ENCODE peak calls at places on chromosomes 12 and 14, in seven cellular contexts. One of them, this sample, is unnamed.

GRCh38 chr12:69428351-69429048 is 41.7 kb upstream of the FRS2 start:
- DNase-seq in IMR-90: peak; percentile 3
- DNase-seq in mesenchymal stem cell: no peak
- DNase-seq in H9: no peak
- DNase-seq in neuronal stem cell: no peak
- DNase-seq in trophoblast cell: peak; percentile 97
- DNase-seq in H1: no peak
- DNase-seq in this sample: no peak

GRCh38 chr12:107330901-107331431 is 237.6 kb upstream of the CRY1 start:
- DNase-seq in IMR-90: no peak
- DNase-seq in H9: no peak
- DNase-seq in trophoblast cell: no peak
- DNase-seq in mesenchymal stem cell: no peak
- DNase-seq in H1: no peak
- DNase-seq in neuronal stem cell: no peak
- DNase-seq in this sample: peak; percentile 20

GRCh38 chr12:105084251-105085250 is at the start of gene ALDH1L2:
- DNase-seq in mesenchymal stem cell: peak; percentile 82
- DNase-seq in IMR-90: peak; percentile 87
- DNase-seq in H1: peak; percentile 73
- DNase-seq in neuronal stem cell: peak; percentile 68
- DNase-seq in H9: peak; percentile 98
- DNase-seq in trophoblast cell: peak; percentile 84
- DNase-seq in this sample: peak; percentile 94

GRCh38 chr12:30694971-30695326 is 720 bp downstream of the IPO8 start:
- DNase-seq in IMR-90: peak; percentile 35
- DNase-seq in trophoblast cell: peak; percentile 51
- DNase-seq in mesenchymal stem cell: peak; percentile 58
- DNase-seq in H9: peak; percentile 67
- DNase-seq in H1: no peak
- DNase-seq in neuronal stem cell: peak; percentile 8
- DNase-seq in this sample: peak; percentile 67

GRCh38 chr12:124286414-124286813 is 8.5 kb upstream of the RFLNA start:
- DNase-seq in IMR-90: no peak
- DNase-seq in neuronal stem cell: no peak
- DNase-seq in trophoblast cell: no peak
- DNase-seq in H9: no peak
- DNase-seq in H1: no peak
- DNase-seq in mesenchymal stem cell: no peak
- DNase-seq in this sample: no peak

GRCh38 chr12:69440016-69440415 is 30.2 kb upstream of the FRS2 start:
- DNase-seq in H1: no peak
- DNase-seq in mesenchymal stem cell: no peak
- DNase-seq in IMR-90: no peak
- DNase-seq in trophoblast cell: peak; percentile 66
- DNase-seq in H9: no peak
- DNase-seq in neuronal stem cell: no peak
- DNase-seq in this sample: no peak

GRCh38 chr12:117069926-117070900 is 29.0 kb downstream of the TESC start:
- DNase-seq in H9: peak; percentile 58
- DNase-seq in neuronal stem cell: no peak
- DNase-seq in H1: no peak
- DNase-seq in trophoblast cell: no peak
- DNase-seq in IMR-90: no peak
- DNase-seq in mesenchymal stem cell: no peak
- DNase-seq in this sample: peak; percentile 44

GRCh38 chr12:95942106-95942531 is 295 bp downstream of the CCDC38 start:
- DNase-seq in H9: no peak
- DNase-seq in H1: no peak
- DNase-seq in IMR-90: no peak
- DNase-seq in trophoblast cell: no peak
- DNase-seq in mesenchymal stem cell: no peak
- DNase-seq in neuronal stem cell: peak; percentile 47
- DNase-seq in this sample: peak; percentile 67

GRCh38 chr14:23110579-23111375 is 6.0 kb upstream of the CIROP start:
- DNase-seq in mesenchymal stem cell: no peak
- DNase-seq in neuronal stem cell: no peak
- DNase-seq in H1: no peak
- DNase-seq in trophoblast cell: no peak
- DNase-seq in IMR-90: no peak
- DNase-seq in H9: no peak
- DNase-seq in this sample: no peak

GRCh38 chr12:93573552-93574223 is 1.2 kb downstream of the SOCS2 start:
- DNase-seq in H9: no peak
- DNase-seq in IMR-90: peak; percentile 69
- DNase-seq in H1: no peak
- DNase-seq in trophoblast cell: peak; percentile 10
- DNase-seq in neuronal stem cell: peak; percentile 18
- DNase-seq in mesenchymal stem cell: peak; percentile 50
- DNase-seq in this sample: peak; percentile 40

GRCh38 chr12:33226671-33227070 is 212.9 kb downstream of the SYT10 start:
- DNase-seq in trophoblast cell: no peak
- DNase-seq in H1: no peak
- DNase-seq in neuronal stem cell: no peak
- DNase-seq in IMR-90: no peak
- DNase-seq in H9: no peak
- DNase-seq in mesenchymal stem cell: no peak
- DNase-seq in this sample: no peak

GRCh38 chr14:36067428-36068187 is 108.9 kb downstream of the PTCSC3 start:
- DNase-seq in IMR-90: no peak
- DNase-seq in H1: no peak
- DNase-seq in trophoblast cell: no peak
- DNase-seq in mesenchymal stem cell: no peak
- DNase-seq in H9: no peak
- DNase-seq in neuronal stem cell: no peak
- DNase-seq in this sample: no peak

GRCh38 chr14:24080142-24080530 is 8.8 kb downstream of the CPNE6 start:
- DNase-seq in H1: no peak
- DNase-seq in mesenchymal stem cell: no peak
- DNase-seq in IMR-90: no peak
- DNase-seq in H9: no peak
- DNase-seq in neuronal stem cell: no peak
- DNase-seq in trophoblast cell: no peak
- DNase-seq in this sample: no peak

GRCh38 chr12:104218935-104219334 is 3.4 kb downstream of the TXNRD1 start:
- DNase-seq in H1: no peak
- DNase-seq in IMR-90: peak; percentile 74
- DNase-seq in H9: no peak
- DNase-seq in trophoblast cell: peak; percentile 36
- DNase-seq in neuronal stem cell: no peak
- DNase-seq in mesenchymal stem cell: peak; percentile 64
- DNase-seq in this sample: no peak

GRCh38 chr12:6934110-6934509 is 6.4 kb downstream of the ATN1 start:
- DNase-seq in H9: no peak
- DNase-seq in IMR-90: peak; percentile 54
- DNase-seq in mesenchymal stem cell: no peak
- DNase-seq in neuronal stem cell: no peak
- DNase-seq in H1: no peak
- DNase-seq in trophoblast cell: no peak
- DNase-seq in this sample: no peak

GRCh38 chr14:95935228-95935822 is 58.7 kb downstream of the TUNAR start:
- DNase-seq in IMR-90: peak; percentile 41
- DNase-seq in H1: no peak
- DNase-seq in neuronal stem cell: peak; percentile 77
- DNase-seq in H9: peak; percentile 45
- DNase-seq in trophoblast cell: peak; percentile 65
- DNase-seq in mesenchymal stem cell: peak; percentile 4
- DNase-seq in this sample: peak; percentile 61

GRCh38 chr12:55737581-55738112 is 5.3 kb upstream of the GDF11 start:
- DNase-seq in mesenchymal stem cell: peak; percentile 44
- DNase-seq in IMR-90: no peak
- DNase-seq in H9: no peak
- DNase-seq in trophoblast cell: no peak
- DNase-seq in H1: no peak
- DNase-seq in neuronal stem cell: no peak
- DNase-seq in this sample: peak; percentile 58

GRCh38 chr12:120215766-120216735 is 15.1 kb upstream of the RPLP0 start:
- DNase-seq in neuronal stem cell: no peak
- DNase-seq in trophoblast cell: no peak
- DNase-seq in mesenchymal stem cell: no peak
- DNase-seq in H1: no peak
- DNase-seq in IMR-90: no peak
- DNase-seq in H9: no peak
- DNase-seq in this sample: no peak
- H2BK5ac ChIP-seq in neuronal stem cell: no peak overlapping the region
- H2BK5ac ChIP-seq in trophoblast cell: no peak overlapping the region
- H2BK5ac ChIP-seq in mesenchymal stem cell: no peak overlapping the region
- H2BK5ac ChIP-seq in H1: no peak overlapping the region
- H2BK5ac ChIP-seq in IMR-90: no peak overlapping the region
- H2BK5ac ChIP-seq in H9: no peak overlapping the region
- H2BK5ac ChIP-seq in this sample: no peak overlapping the region

GRCh38 chr12:50087995-50088394 is 2.9 kb downstream of the SMARCD1 start:
- DNase-seq in H1: no peak
- DNase-seq in trophoblast cell: no peak
- DNase-seq in H9: no peak
- DNase-seq in mesenchymal stem cell: peak; percentile 54
- DNase-seq in neuronal stem cell: no peak
- DNase-seq in IMR-90: peak; percentile 85
- DNase-seq in this sample: no peak

GRCh38 chr12:50088577-50089335 is 3.6 kb downstream of the SMARCD1 start:
- DNase-seq in H1: no peak
- DNase-seq in trophoblast cell: peak; percentile 89
- DNase-seq in neuronal stem cell: no peak
- DNase-seq in IMR-90: peak; percentile 46
- DNase-seq in mesenchymal stem cell: peak; percentile 68
- DNase-seq in H9: no peak
- DNase-seq in this sample: peak; percentile 67

GRCh38 chr12:50090391-50090790 is 5.2 kb downstream of the SMARCD1 start:
- DNase-seq in trophoblast cell: no peak
- DNase-seq in H1: no peak
- DNase-seq in neuronal stem cell: no peak
- DNase-seq in mesenchymal stem cell: no peak
- DNase-seq in IMR-90: no peak
- DNase-seq in H9: no peak
- DNase-seq in this sample: no peak

GRCh38 chr12:50087159-50087558 is 2.0 kb downstream of the SMARCD1 start:
- DNase-seq in H9: no peak
- DNase-seq in H1: no peak
- DNase-seq in trophoblast cell: no peak
- DNase-seq in neuronal stem cell: no peak
- DNase-seq in IMR-90: no peak
- DNase-seq in mesenchymal stem cell: no peak
- DNase-seq in this sample: no peak

GRCh38 chr12:50089730-50090129 is 4.6 kb downstream of the SMARCD1 start:
- DNase-seq in H1: no peak
- DNase-seq in neuronal stem cell: no peak
- DNase-seq in trophoblast cell: no peak
- DNase-seq in H9: no peak
- DNase-seq in IMR-90: no peak
- DNase-seq in mesenchymal stem cell: no peak
- DNase-seq in this sample: no peak
- H3K9ac ChIP-seq in H1: no peak overlapping the region
- H3K9ac ChIP-seq in neuronal stem cell: no peak overlapping the region
- H3K9ac ChIP-seq in trophoblast cell: no peak overlapping the region
- H3K9ac ChIP-seq in H9: no peak overlapping the region
- H3K9ac ChIP-seq in IMR-90: no peak overlapping the region
- H3K9ac ChIP-seq in mesenchymal stem cell: peak overlapping the region; percentile 75
- H3K9ac ChIP-seq in this sample: no peak overlapping the region

GRCh38 chr12:20017772-20018171 is 350.6 kb upstream of the PDE3A start:
- DNase-seq in mesenchymal stem cell: no peak
- DNase-seq in H9: no peak
- DNase-seq in H1: no peak
- DNase-seq in IMR-90: no peak
- DNase-seq in neuronal stem cell: no peak
- DNase-seq in trophoblast cell: no peak
- DNase-seq in this sample: no peak

GRCh38 chr12:20024194-20024593 is 344.1 kb upstream of the PDE3A start:
- DNase-seq in H9: no peak
- DNase-seq in neuronal stem cell: no peak
- DNase-seq in mesenchymal stem cell: peak; percentile 49
- DNase-seq in H1: no peak
- DNase-seq in trophoblast cell: no peak
- DNase-seq in IMR-90: no peak
- DNase-seq in this sample: no peak

DNA sequence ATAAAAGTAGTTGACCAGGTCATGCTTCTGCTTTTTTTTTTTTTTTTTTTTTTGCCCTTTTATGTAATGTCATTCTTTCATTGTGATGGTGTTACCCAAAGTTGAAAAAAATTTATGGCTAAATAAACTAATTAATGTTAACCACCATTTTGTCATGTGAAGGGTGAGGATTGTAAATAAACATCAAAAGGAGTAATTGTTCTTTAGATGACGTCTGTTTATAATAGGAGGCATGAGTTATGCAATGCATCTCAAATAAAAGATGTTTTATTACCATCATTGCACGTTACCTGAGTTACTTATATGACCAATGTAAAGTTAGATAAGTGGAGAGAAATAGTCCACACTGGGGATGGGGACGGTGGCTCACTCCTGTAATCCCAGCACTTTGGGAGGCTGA is 349.9 kb upstream of the PDE3A start:
- DNase-seq in H1: no peak
- DNase-seq in H9: no peak
- DNase-seq in trophoblast cell: no peak
- DNase-seq in IMR-90: no peak
- DNase-seq in neuronal stem cell: no peak
- DNase-seq in mesenchymal stem cell: no peak
- DNase-seq in this sample: no peak
- H2BK5ac ChIP-seq in H1: no peak overlapping the region
- H2BK5ac ChIP-seq in H9: no peak overlapping the region
- H2BK5ac ChIP-seq in trophoblast cell: no peak overlapping the region
- H2BK5ac ChIP-seq in IMR-90: no peak overlapping the region
- H2BK5ac ChIP-seq in neuronal stem cell: no peak overlapping the region
- H2BK5ac ChIP-seq in mesenchymal stem cell: no peak overlapping the region
- H2BK5ac ChIP-seq in this sample: no peak overlapping the region

GRCh38 chr14:105315941-105316562 is 1.5 kb downstream of the PACS2 start:
- DNase-seq in mesenchymal stem cell: peak; percentile 29
- DNase-seq in neuronal stem cell: no peak
- DNase-seq in H9: peak; percentile 23
- DNase-seq in H1: no peak
- DNase-seq in IMR-90: no peak
- DNase-seq in trophoblast cell: peak; percentile 70
- DNase-seq in this sample: no peak
- H3K9ac ChIP-seq in mesenchymal stem cell: peak overlapping the region; percentile 80
- H3K9ac ChIP-seq in neuronal stem cell: no peak overlapping the region
- H3K9ac ChIP-seq in H9: no peak overlapping the region
- H3K9ac ChIP-seq in H1: no peak overlapping the region
- H3K9ac ChIP-seq in IMR-90: no peak overlapping the region
- H3K9ac ChIP-seq in trophoblast cell: no peak overlapping the region
- H3K9ac ChIP-seq in this sample: peak overlapping the region; percentile 23

GRCh38 chr12:118135788-118136558 is at the start of gene PEBP1:
- DNase-seq in mesenchymal stem cell: peak; percentile 93
- DNase-seq in IMR-90: peak; percentile 84
- DNase-seq in H1: peak; percentile 60
- DNase-seq in trophoblast cell: peak; percentile 94
- DNase-seq in neuronal stem cell: peak; percentile 75
- DNase-seq in H9: peak; percentile 95
- DNase-seq in this sample: peak; percentile 90
- H2BK5ac ChIP-seq in mesenchymal stem cell: peak within 1 kb of the TSS; percentile 61
- H2BK5ac ChIP-seq in IMR-90: peak within 1 kb of the TSS; percentile 51
- H2BK5ac ChIP-seq in H1: peak within 1 kb of the TSS; percentile 74
- H2BK5ac ChIP-seq in trophoblast cell: no peak within 1 kb of the TSS
- H2BK5ac ChIP-seq in neuronal stem cell: peak within 1 kb of the TSS; percentile 44
- H2BK5ac ChIP-seq in H9: no peak within 1 kb of the TSS
- H2BK5ac ChIP-seq in this sample: no peak within 1 kb of the TSS

GRCh38 chr14:70811578-70811977 is 2.3 kb upstream of the MAP3K9 start:
- DNase-seq in IMR-90: no peak
- DNase-seq in mesenchymal stem cell: no peak
- DNase-seq in trophoblast cell: peak; percentile 61
- DNase-seq in H9: no peak
- DNase-seq in H1: no peak
- DNase-seq in neuronal stem cell: no peak
- DNase-seq in this sample: peak; percentile 62
- H3K9ac ChIP-seq in IMR-90: no peak overlapping the region
- H3K9ac ChIP-seq in mesenchymal stem cell: no peak overlapping the region
- H3K9ac ChIP-seq in trophoblast cell: no peak overlapping the region
- H3K9ac ChIP-seq in H9: no peak overlapping the region
- H3K9ac ChIP-seq in H1: no peak overlapping the region
- H3K9ac ChIP-seq in neuronal stem cell: no peak overlapping the region
- H3K9ac ChIP-seq in this sample: peak overlapping the region; percentile 16

GRCh38 chr14:77717608-77718305 is 9.9 kb downstream of the SLIRP start:
- DNase-seq in mesenchymal stem cell: no peak
- DNase-seq in H1: no peak
- DNase-seq in trophoblast cell: no peak
- DNase-seq in H9: no peak
- DNase-seq in IMR-90: no peak
- DNase-seq in neuronal stem cell: no peak
- DNase-seq in this sample: no peak
- H2BK5ac ChIP-seq in mesenchymal stem cell: no peak overlapping the region
- H2BK5ac ChIP-seq in H1: no peak overlapping the region
- H2BK5ac ChIP-seq in trophoblast cell: no peak overlapping the region
- H2BK5ac ChIP-seq in H9: no peak overlapping the region
- H2BK5ac ChIP-seq in IMR-90: no peak overlapping the region
- H2BK5ac ChIP-seq in neuronal stem cell: no peak overlapping the region
- H2BK5ac ChIP-seq in this sample: no peak overlapping the region